ENCODE peak calls at places on chromosomes 1 and 21, in six cellular contexts. K, M, Q, Y, P and O are unnamed samples.
A peak's percentile ranks its signal among the peaks of the same experiment; 100 is the strongest.

GRCh38 chr1:169892819-169893644 is 664 bp downstream of the SCYL3 start:
- DNase-seq in K (no peak), M (no peak), Q (peak; percentile 43), Y (no peak), P (no peak), O (no peak)

GRCh38 chr1:2812136-2812535 is 10.6 kb upstream of the TTC34 start:
- DNase-seq in K (no peak), M (no peak), Q (no peak), Y (no peak), P (no peak), O (no peak)

GRCh38 chr1:36731226-36732037 is 248.7 kb upstream of the CSF3R start:
- DNase-seq in K (no peak), M (no peak), Q (no peak), Y (no peak), P (no peak), O (no peak)

GRCh38 chr21:44519346-44520325 is 20.4 kb downstream of the KRTAP10-1 start:
- DNase-seq in K (no peak), M (no peak), Q (no peak), Y (no peak), P (no peak), O (peak; percentile 21)

GRCh38 chr1:203621559-203622130 is 5.0 kb upstream of the ATP2B4 start:
- DNase-seq in K (no peak), M (no peak), Q (no peak), Y (no peak), P (no peak), O (no peak)

GRCh38 chr1:101975371-101975770 is 21.4 kb downstream of the OLFM3 start:
- DNase-seq in K (no peak), M (no peak), Q (no peak), Y (no peak), P (no peak), O (no peak)

GRCh38 chr21:22679207-22679606 is 1681.0 kb downstream of the NCAM2 start:
- DNase-seq in K (no peak), M (no peak), Q (no peak), Y (no peak), P (no peak), O (no peak)

GRCh38 chr1:55402676-55403464 is 187.7 kb upstream of the USP24 start:
- DNase-seq in K (no peak), M (no peak), Q (no peak), Y (no peak), P (no peak), O (no peak)

GRCh38 chr1:28280501-28280900 is 21.2 kb downstream of the SESN2 start:
- DNase-seq in K (no peak), M (no peak), Q (no peak), Y (no peak), P (no peak), O (no peak)

GRCh38 chr1:22773981-22774471 is 63.4 kb downstream of the EPHB2 start:
- DNase-seq in K (no peak), M (no peak), Q (peak; percentile 38), Y (no peak), P (peak; percentile 41), O (peak; percentile 79)

GRCh38 chr21:34537838-34538237 is 25.8 kb upstream of the KCNE1 start:
- DNase-seq in K (no peak), M (no peak), Q (no peak), Y (no peak), P (no peak), O (no peak)

GRCh38 chr1:155910621-155911121 is 478 bp downstream of the RIT1 start:
- DNase-seq in K (no peak), M (no peak), Q (peak; percentile 55), Y (no peak), P (no peak), O (no peak)

GRCh38 chr1:107140703-107141490 is at the start of gene NTNG1:
- DNase-seq in K (no peak), M (no peak), Q (no peak), Y (no peak), P (no peak), O (no peak)

GRCh38 chr1:208029381-208030319 is 118.7 kb upstream of the CD34 start:
- DNase-seq in K (no peak), M (no peak), Q (peak; percentile 56), Y (no peak), P (no peak), O (no peak)